ENCODE peak calls at places on chromosomes 12 and 14, in four cellular contexts. Z is cardiac muscle cell, Q is aorta, E is iPS DF 6.9. M is an unnamed sample. For H3K27me3 and H3K4me1, the result is how much of the 10 kb centered on the place peaks cover.

GRCh38 chr12:93461503-93461902 is 5.8 kb upstream of the MRPL42 start:
- DNase-seq in Z (peak), Q (no peak), E (no peak), M (no peak)

GRCh38 chr14:104358528-104359300 is 220.3 kb downstream of the KIF26A start:
- DNase-seq in Q (peak), E (no peak), Z (no peak), M (no peak)

GRCh38 chr12:115023898-115024297 is 339.9 kb upstream of the TBX3 start:
- DNase-seq in Z (no peak), E (no peak), Q (no peak), M (no peak)

GRCh38 chr12:59737725-59738463 is 142.1 kb downstream of the SLC16A7 start:
- DNase-seq in E (no peak), Z (no peak), Q (no peak), M (no peak)

GRCh38 chr14:42113358-42114070 is 506.8 kb downstream of the LRFN5 start:
- DNase-seq in Z (no peak), E (no peak), Q (no peak), M (no peak)

GRCh38 chr14:104091061-104091926 is 5.8 kb downstream of the ASPG start:
- DNase-seq in Q (peak), Z (no peak), E (no peak), M (no peak)

GRCh38 chr12:82130763-82131162 is 227.4 kb downstream of the CCDC59 start:
- DNase-seq in E (no peak), Z (no peak), Q (no peak), M (no peak)

GRCh38 chr12:121628037-121628436 is 1.7 kb downstream of the ORAI1 start:
- DNase-seq in Q (no peak), E (no peak), Z (no peak), M (no peak)

GRCh38 chr12:106631797-106632196 is 49.0 kb downstream of the RFX4 start:
- DNase-seq in Q (no peak), E (no peak), Z (no peak), M (no peak)

GRCh38 chr12:11026118-11026517 is 3.7 kb upstream of the TAS2R19 start:
- DNase-seq in Z (no peak), Q (no peak), E (peak), M (no peak)

GRCh38 chr12:65387396-65387795 is 108.9 kb downstream of the MSRB3 start:
- DNase-seq in Z (no peak), E (no peak), Q (no peak), M (no peak)

GRCh38 chr14:38207830-38208815 is at the start of gene SSTR1:
- DNase-seq in Z (peak), E (no peak), Q (no peak), M (no peak)

GRCh38 chr12:110669193-110669502 is 19.8 kb downstream of the HVCN1 start:
- DNase-seq in Q (no peak), Z (no peak), E (no peak), M (no peak)

GRCh38 chr12:56084958-56085543 is 5.1 kb downstream of the ERBB3 start:
- DNase-seq in Z (peak), Q (no peak), E (no peak), M (no peak)

GRCh38 chr12:132535046-132535445 is 45.1 kb downstream of the FBRSL1 start:
- DNase-seq in Q (no peak), Z (no peak), E (no peak), M (no peak)

GRCh38 chr12:102907918-102908317 is 9.1 kb downstream of the PAH start:
- DNase-seq in E (no peak), Q (no peak), Z (no peak), M (no peak)

GRCh38 chr12:12909995-12910391 is 18.6 kb downstream of the GPRC5A start:
- DNase-seq in Z (peak), E (no peak), Q (no peak), M (no peak)

GRCh38 chr12:121894633-121895032 is 6.0 kb downstream of the PSMD9 start:
- DNase-seq in Z (peak), Q (no peak), E (no peak), M (no peak)

GRCh38 chr14:92540472-92541048 is 27.0 kb downstream of the RIN3 start:
- DNase-seq in Q (peak), E (no peak), Z (peak), M (no peak)

GRCh38 chr12:110917961-110918360 is 2.4 kb downstream of the MYL2 start:
- DNase-seq in E (no peak), Q (no peak), Z (no peak), M (no peak)

GRCh38 chr12:88743946-88744685 is 163.8 kb upstream of the KITLG start:
- DNase-seq in E (no peak), Q (no peak), Z (peak), M (no peak)

GRCh38 chr14:52844262-52845060 is 53.1 kb upstream of the GNPNAT1 start:
- DNase-seq in Q (no peak), Z (peak), E (no peak), M (no peak)

GRCh38 chr12:101696477-101697196 is 803 bp upstream of the CHPT1 start:
- DNase-seq in E (no peak), Q (peak), Z (peak), M (no peak)

GRCh38 chr14:77580964-77581505 is 35.4 kb downstream of the SPTLC2 start:
- DNase-seq in Q (no peak), E (no peak), Z (peak), M (peak)

GRCh38 chr14:81729622-81730021 is 196.0 kb upstream of the SEL1L start:
- DNase-seq in Q (no peak), E (no peak), Z (no peak), M (no peak)

GRCh38 chr14:81728447-81728846 is 194.8 kb upstream of the SEL1L start:
- DNase-seq in Z (no peak), Q (no peak), E (no peak), M (no peak)

GRCh38 chr14:81727243-81727642 is 193.6 kb upstream of the SEL1L start:
- DNase-seq in Z (no peak), E (no peak), Q (peak), M (no peak)
- H3K27me3 ChIP-seq in Z (under half), E (under half), Q (under half), M (under half)

GRCh38 chr14:64496764-64497163 is 6.9 kb downstream of the ZBTB25 start:
- DNase-seq in Z (no peak), E (no peak), Q (no peak), M (no peak)
- H3K4me1 ChIP-seq in Z (under half), E (under half), Q (under half), M (half or more)

GRCh38 chr12:54039417-54040147 is 6.7 kb downstream of the HOXC5 start:
- DNase-seq in E (no peak), Z (no peak), Q (peak), M (no peak)
- H3K27me3 ChIP-seq in E (half or more), Z (half or more), Q (under half), M (under half)

DNA sequence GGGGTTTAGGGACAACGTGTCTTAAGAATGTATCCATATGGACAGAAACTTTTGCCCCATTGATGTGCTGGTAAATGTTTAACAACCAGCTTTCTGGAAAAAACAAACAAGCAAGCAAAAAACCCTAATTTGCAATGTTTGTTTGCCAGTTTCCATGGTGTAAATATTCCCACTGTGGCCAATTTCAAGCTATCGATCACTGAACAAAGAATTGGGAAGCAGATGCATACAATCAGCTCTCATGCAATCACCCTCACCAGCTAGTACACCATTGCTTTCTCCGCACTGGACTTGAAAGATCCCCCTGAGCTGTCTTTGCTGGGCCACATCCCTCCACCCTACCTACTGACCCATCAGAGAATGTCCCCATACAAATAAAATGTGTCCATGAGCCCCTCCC is 40.6 kb downstream of the CCDC60 start:
- DNase-seq in E (no peak), Q (no peak), Z (no peak), M (no peak)
- H3K4me1 ChIP-seq in E (under half), Q (under half), Z (half or more), M (under half)

GRCh38 chr14:93972618-93973205 is 3.7 kb downstream of the ASB2 start:
- DNase-seq in E (no peak), Q (no peak), Z (no peak), M (no peak)

GRCh38 chr14:93973607-93974006 is 2.8 kb downstream of the ASB2 start:
- DNase-seq in Z (no peak), Q (no peak), E (no peak), M (no peak)

GRCh38 chr14:93970589-93970966 is 5.8 kb downstream of the ASB2 start:
- DNase-seq in Q (no peak), E (no peak), Z (no peak), M (no peak)

GRCh38 chr14:93970967-93971634 is 5.3 kb downstream of the ASB2 start:
- DNase-seq in Q (no peak), Z (no peak), E (no peak), M (peak)

GRCh38 chr14:93971635-93972027 is 4.7 kb downstream of the ASB2 start:
- DNase-seq in Z (no peak), E (no peak), Q (no peak), M (no peak)
- H3K27me3 ChIP-seq in Z (under half), E (under half), Q (under half), M (under half)

GRCh38 chr12:108819920-108820699 is 37.3 kb downstream of the SSH1 start:
- DNase-seq in Z (no peak), Q (no peak), E (no peak), M (no peak)

GRCh38 chr12:108823804-108824203 is 33.6 kb downstream of the SSH1 start:
- DNase-seq in Z (peak), Q (peak), E (no peak), M (no peak)

GRCh38 chr12:108820700-108821406 is 36.5 kb downstream of the SSH1 start:
- DNase-seq in E (no peak), Z (no peak), Q (peak), M (no peak)

GRCh38 chr12:108822458-108823205 is 34.8 kb downstream of the SSH1 start:
- DNase-seq in Q (no peak), E (no peak), Z (peak), M (no peak)

GRCh38 chr12:108821407-108822397 is 35.7 kb downstream of the SSH1 start:
- DNase-seq in E (no peak), Z (peak), Q (peak), M (no peak)
- H3K4me1 ChIP-seq in E (under half), Z (under half), Q (under half), M (under half)

GRCh38 chr14:94295360-94296180 is 2.5 kb upstream of the SERPINA10 start:
- DNase-seq in Q (no peak), Z (no peak), E (no peak), M (no peak)
- H3K27me3 ChIP-seq in Q (under half), Z (under half), E (under half), M (under half)

DNA sequence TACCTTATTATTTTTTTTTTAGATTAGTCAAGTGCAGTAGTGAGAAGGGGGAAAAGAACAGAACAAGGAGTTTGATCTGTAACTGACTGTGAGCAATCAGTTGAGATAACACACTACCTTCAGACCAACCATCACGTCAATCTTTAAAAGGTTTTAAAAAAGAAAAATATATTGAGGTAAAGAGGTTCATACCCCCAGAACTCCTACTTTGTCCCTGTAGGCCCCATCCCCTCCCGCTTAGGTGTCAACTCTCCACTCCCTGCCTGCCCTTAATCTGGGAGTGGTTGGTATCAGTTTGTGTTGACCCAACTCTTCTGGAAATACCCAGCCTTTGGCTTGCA is 16.2 kb downstream of the MMP14 start:
- DNase-seq in Z (no peak), E (no peak), Q (no peak), M (no peak)
- H3K4me1 ChIP-seq in Z (under half), E (under half), Q (under half), M (under half)

DNA sequence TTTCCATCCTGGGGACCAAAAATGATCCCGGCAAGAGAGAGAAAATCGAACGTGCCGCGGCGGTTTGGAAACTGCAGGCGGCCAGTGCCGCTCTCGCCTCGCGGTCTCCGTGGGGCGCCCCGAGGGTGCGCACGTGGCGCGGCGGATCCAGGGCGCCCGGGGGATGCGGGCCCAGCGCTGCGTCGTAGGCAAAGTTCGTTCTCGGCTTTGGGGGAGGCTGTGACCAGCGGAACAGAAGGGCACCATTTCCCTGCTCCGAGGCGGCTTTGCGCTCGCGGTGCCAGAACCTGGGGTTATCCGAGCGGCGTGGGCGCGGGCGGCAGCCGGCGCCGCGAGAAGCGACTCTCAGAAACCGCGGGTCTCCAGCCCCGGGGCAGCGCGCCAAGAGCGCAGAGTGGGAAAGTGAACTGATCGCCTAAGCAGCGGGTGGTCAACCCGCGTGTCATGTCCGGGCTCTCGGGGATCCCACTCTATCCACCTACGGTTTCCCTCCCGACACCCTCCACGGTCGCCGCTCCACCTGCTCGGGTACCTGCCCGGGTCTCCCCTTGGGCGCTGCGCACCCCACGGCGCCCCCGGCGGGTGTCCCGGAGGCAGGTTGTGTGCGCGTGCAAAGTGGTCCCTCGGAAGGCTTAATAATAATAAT is 1.1 kb downstream of the ESRRB start:
- DNase-seq in E (no peak), Z (no peak), Q (no peak), M (no peak)
- H3K27me3 ChIP-seq in E (under half), Z (half or more), Q (under half), M (under half)

GRCh38 chr14:22513066-22513812 is 75.8 kb downstream of the DAD1 start:
- DNase-seq in E (no peak), Q (no peak), Z (no peak), M (no peak)
- H3K4me1 ChIP-seq in E (under half), Q (under half), Z (under half), M (half or more)